ENCODE peak calls at places on chromosomes 1 and 21, in seven cellular contexts. One of them, this sample, is unnamed.

GRCh38 chr21:14486869-14487268 is 59.2 kb downstream of the SAMSN1 start:
- DNase-seq in tibial nerve: no peak
- DNase-seq in vagina: no peak
- DNase-seq in gastrocnemius medialis: no peak
- DNase-seq in testis: no peak
- DNase-seq in body of pancreas: no peak
- DNase-seq in upper lobe of left lung: no peak
- DNase-seq in this sample: no peak

GRCh38 chr1:65958561-65959350 is 166.1 kb downstream of the PDE4B start:
- DNase-seq in tibial nerve: no peak
- DNase-seq in vagina: no peak
- DNase-seq in gastrocnemius medialis: no peak
- DNase-seq in testis: no peak
- DNase-seq in body of pancreas: no peak
- DNase-seq in upper lobe of left lung: peak; percentile 89
- DNase-seq in this sample: no peak

GRCh38 chr1:214349008-214349407 is 68.0 kb downstream of the SMYD2 start:
- DNase-seq in tibial nerve: no peak
- DNase-seq in vagina: no peak
- DNase-seq in gastrocnemius medialis: no peak
- DNase-seq in testis: no peak
- DNase-seq in body of pancreas: no peak
- DNase-seq in upper lobe of left lung: no peak
- DNase-seq in this sample: no peak

GRCh38 chr1:45221716-45222115 is 15.3 kb upstream of the ZSWIM5 start:
- DNase-seq in tibial nerve: no peak
- DNase-seq in vagina: no peak
- DNase-seq in gastrocnemius medialis: no peak
- DNase-seq in testis: no peak
- DNase-seq in body of pancreas: no peak
- DNase-seq in upper lobe of left lung: no peak
- DNase-seq in this sample: no peak

GRCh38 chr1:151562661-151563060 is 22.6 kb downstream of the TUFT1 start:
- DNase-seq in tibial nerve: no peak
- DNase-seq in vagina: no peak
- DNase-seq in gastrocnemius medialis: no peak
- DNase-seq in testis: no peak
- DNase-seq in body of pancreas: no peak
- DNase-seq in upper lobe of left lung: no peak
- DNase-seq in this sample: no peak

GRCh38 chr1:151131832-151132675 is 14.4 kb downstream of the SEMA6C start:
- DNase-seq in tibial nerve: no peak
- DNase-seq in vagina: no peak
- DNase-seq in gastrocnemius medialis: peak; percentile 13
- DNase-seq in testis: peak; percentile 71
- DNase-seq in body of pancreas: no peak
- DNase-seq in upper lobe of left lung: peak; percentile 84
- DNase-seq in this sample: no peak

GRCh38 chr1:24724345-24725208 is 20.7 kb upstream of the CLIC4 start:
- DNase-seq in tibial nerve: no peak
- DNase-seq in vagina: no peak
- DNase-seq in gastrocnemius medialis: no peak
- DNase-seq in testis: peak; percentile 72
- DNase-seq in body of pancreas: no peak
- DNase-seq in upper lobe of left lung: no peak
- DNase-seq in this sample: no peak

GRCh38 chr21:28617300-28617699 is 375.4 kb downstream of the LTN1 start:
- DNase-seq in tibial nerve: no peak
- DNase-seq in vagina: no peak
- DNase-seq in gastrocnemius medialis: no peak
- DNase-seq in testis: no peak
- DNase-seq in body of pancreas: no peak
- DNase-seq in upper lobe of left lung: no peak
- DNase-seq in this sample: no peak

GRCh38 chr1:54227091-54227602 is 27.2 kb downstream of the MRPL37 start:
- DNase-seq in tibial nerve: no peak
- DNase-seq in vagina: no peak
- DNase-seq in gastrocnemius medialis: peak; percentile 50
- DNase-seq in testis: peak; percentile 56
- DNase-seq in body of pancreas: peak; percentile 80
- DNase-seq in upper lobe of left lung: no peak
- DNase-seq in this sample: no peak

GRCh38 chr1:197692965-197693364 is 82.3 kb downstream of the DENND1B start:
- DNase-seq in tibial nerve: no peak
- DNase-seq in vagina: no peak
- DNase-seq in gastrocnemius medialis: no peak
- DNase-seq in testis: no peak
- DNase-seq in body of pancreas: no peak
- DNase-seq in upper lobe of left lung: no peak
- DNase-seq in this sample: no peak
- TF ChIP-seq CTCF in tibial nerve: no peak
- TF ChIP-seq CTCF in vagina: no peak
- TF ChIP-seq CTCF in gastrocnemius medialis: no peak
- TF ChIP-seq CTCF in testis: no peak
- TF ChIP-seq CTCF in body of pancreas: peak; percentile 24
- TF ChIP-seq CTCF in upper lobe of left lung: no peak
- TF ChIP-seq CTCF in this sample: no peak

DNA sequence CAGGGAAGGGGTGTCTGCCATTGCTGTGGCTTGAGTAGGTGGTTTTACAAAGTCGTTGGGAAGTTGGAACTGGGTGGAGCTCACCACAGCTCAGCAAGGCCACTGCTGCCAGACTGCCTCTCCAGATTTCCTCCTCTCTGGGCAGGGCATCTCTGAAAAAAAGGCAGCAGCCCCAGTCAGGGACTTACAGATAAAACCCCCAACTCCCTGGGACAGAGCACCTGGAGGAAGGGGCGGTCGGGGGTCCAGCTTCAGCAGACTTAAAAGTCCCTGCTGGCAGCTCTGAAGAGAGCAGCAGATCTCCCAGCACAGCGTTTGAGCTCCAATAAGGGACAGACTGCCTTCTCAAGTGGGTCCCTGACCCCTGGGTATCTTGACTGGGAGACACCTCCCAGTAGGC is 124.2 kb downstream of the LHX8 start:
- DNase-seq in tibial nerve: no peak
- DNase-seq in vagina: no peak
- DNase-seq in gastrocnemius medialis: no peak
- DNase-seq in testis: no peak
- DNase-seq in body of pancreas: no peak
- DNase-seq in upper lobe of left lung: no peak
- DNase-seq in this sample: no peak
- TF ChIP-seq POLR2A in tibial nerve: no peak
- TF ChIP-seq POLR2A in vagina: no peak
- TF ChIP-seq POLR2A in gastrocnemius medialis: no peak
- TF ChIP-seq POLR2A in testis: no peak
- TF ChIP-seq POLR2A in body of pancreas: no peak
- TF ChIP-seq POLR2A in upper lobe of left lung: no peak
- TF ChIP-seq POLR2A in this sample: no peak

GRCh38 chr1:51621161-51621560 is 4.3 kb downstream of the OSBPL9 start:
- DNase-seq in tibial nerve: no peak
- DNase-seq in vagina: no peak
- DNase-seq in gastrocnemius medialis: no peak
- DNase-seq in testis: no peak
- DNase-seq in body of pancreas: no peak
- DNase-seq in upper lobe of left lung: no peak
- DNase-seq in this sample: no peak

GRCh38 chr1:51618715-51619114 is 1.8 kb downstream of the OSBPL9 start:
- DNase-seq in tibial nerve: no peak
- DNase-seq in vagina: no peak
- DNase-seq in gastrocnemius medialis: no peak
- DNase-seq in testis: no peak
- DNase-seq in body of pancreas: no peak
- DNase-seq in upper lobe of left lung: no peak
- DNase-seq in this sample: no peak

GRCh38 chr1:51621841-51622454 is 5.1 kb downstream of the OSBPL9 start:
- DNase-seq in tibial nerve: no peak
- DNase-seq in vagina: no peak
- DNase-seq in gastrocnemius medialis: no peak
- DNase-seq in testis: no peak
- DNase-seq in body of pancreas: no peak
- DNase-seq in upper lobe of left lung: no peak
- DNase-seq in this sample: no peak

GRCh38 chr1:51622455-51622913 is 5.6 kb downstream of the OSBPL9 start:
- DNase-seq in tibial nerve: no peak
- DNase-seq in vagina: no peak
- DNase-seq in gastrocnemius medialis: peak; percentile 94
- DNase-seq in testis: peak; percentile 46
- DNase-seq in body of pancreas: peak; percentile 19
- DNase-seq in upper lobe of left lung: no peak
- DNase-seq in this sample: no peak

GRCh38 chr1:51620470-51620869 is 3.6 kb downstream of the OSBPL9 start:
- DNase-seq in tibial nerve: no peak
- DNase-seq in vagina: no peak
- DNase-seq in gastrocnemius medialis: no peak
- DNase-seq in testis: no peak
- DNase-seq in body of pancreas: no peak
- DNase-seq in upper lobe of left lung: no peak
- DNase-seq in this sample: no peak
- TF ChIP-seq CTCF in tibial nerve: no peak
- TF ChIP-seq CTCF in vagina: no peak
- TF ChIP-seq CTCF in gastrocnemius medialis: no peak
- TF ChIP-seq CTCF in testis: no peak
- TF ChIP-seq CTCF in body of pancreas: no peak
- TF ChIP-seq CTCF in upper lobe of left lung: no peak
- TF ChIP-seq CTCF in this sample: no peak

GRCh38 chr1:200909757-200910239 is 15.1 kb downstream of the INAVA start:
- DNase-seq in tibial nerve: no peak
- DNase-seq in vagina: no peak
- DNase-seq in gastrocnemius medialis: no peak
- DNase-seq in testis: no peak
- DNase-seq in body of pancreas: no peak
- DNase-seq in upper lobe of left lung: no peak
- DNase-seq in this sample: no peak
- TF ChIP-seq POLR2A in tibial nerve: no peak
- TF ChIP-seq POLR2A in vagina: no peak
- TF ChIP-seq POLR2A in gastrocnemius medialis: no peak
- TF ChIP-seq POLR2A in testis: no peak
- TF ChIP-seq POLR2A in body of pancreas: no peak
- TF ChIP-seq POLR2A in upper lobe of left lung: no peak
- TF ChIP-seq POLR2A in this sample: no peak

DNA sequence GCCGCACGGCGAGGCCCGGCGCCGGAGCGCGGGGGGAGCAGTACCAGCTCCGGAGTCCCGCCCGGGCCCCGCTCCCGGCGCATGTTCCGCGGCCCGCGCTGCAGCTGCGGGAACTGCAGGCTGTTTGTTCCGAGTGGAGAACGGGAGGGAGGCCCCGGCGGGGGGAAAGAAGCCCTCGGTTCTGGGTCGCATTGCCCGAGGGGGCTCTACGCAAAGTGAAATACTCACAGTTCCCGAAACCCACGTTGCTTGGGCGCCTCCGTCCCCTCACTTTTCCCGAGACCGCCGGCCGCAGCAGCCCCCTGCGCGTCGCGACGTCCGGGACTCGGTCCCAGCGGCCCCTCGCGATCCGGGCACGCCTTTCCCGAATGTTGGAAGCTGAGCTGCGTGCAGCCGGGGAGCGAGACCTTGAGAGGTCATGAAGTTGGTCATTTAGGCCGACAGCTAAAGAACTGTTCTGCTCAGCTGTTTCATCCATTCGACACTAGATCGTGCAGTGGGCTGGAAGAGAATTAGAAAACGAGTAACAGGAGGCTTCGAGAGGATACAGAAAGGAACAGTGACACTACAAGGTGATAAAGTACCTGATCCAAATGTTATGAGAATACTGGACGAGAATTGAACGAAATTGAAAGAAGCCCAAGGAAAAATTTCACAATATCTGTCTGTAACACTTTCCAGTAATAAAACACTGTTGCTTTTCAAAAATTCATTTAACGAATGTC is 596 bp upstream of the LIN9 start:
- DNase-seq in tibial nerve: no peak
- DNase-seq in vagina: no peak
- DNase-seq in gastrocnemius medialis: peak; percentile 17
- DNase-seq in testis: peak; percentile 55
- DNase-seq in body of pancreas: no peak
- DNase-seq in upper lobe of left lung: no peak
- DNase-seq in this sample: no peak
- TF ChIP-seq CTCF in tibial nerve: peak; percentile 63
- TF ChIP-seq CTCF in vagina: no peak
- TF ChIP-seq CTCF in gastrocnemius medialis: peak; percentile 38
- TF ChIP-seq CTCF in testis: no peak
- TF ChIP-seq CTCF in body of pancreas: peak; percentile 28
- TF ChIP-seq CTCF in upper lobe of left lung: peak; percentile 29
- TF ChIP-seq CTCF in this sample: no peak

GRCh38 chr21:26964379-26964778 is 2.5 kb downstream of the ADAMTS5 start:
- DNase-seq in tibial nerve: peak; percentile 15
- DNase-seq in vagina: no peak
- DNase-seq in gastrocnemius medialis: peak; percentile 74
- DNase-seq in testis: peak; percentile 66
- DNase-seq in body of pancreas: no peak
- DNase-seq in upper lobe of left lung: peak; percentile 22
- DNase-seq in this sample: peak; percentile 94
- TF ChIP-seq POLR2A in tibial nerve: no peak
- TF ChIP-seq POLR2A in vagina: no peak
- TF ChIP-seq POLR2A in gastrocnemius medialis: peak; percentile 38
- TF ChIP-seq POLR2A in testis: no peak
- TF ChIP-seq POLR2A in body of pancreas: no peak
- TF ChIP-seq POLR2A in upper lobe of left lung: no peak
- TF ChIP-seq POLR2A in this sample: peak; percentile 36

GRCh38 chr1:9842781-9843575 is 19.2 kb upstream of the CLSTN1 start:
- DNase-seq in tibial nerve: no peak
- DNase-seq in vagina: no peak
- DNase-seq in gastrocnemius medialis: peak; percentile 5
- DNase-seq in testis: no peak
- DNase-seq in body of pancreas: peak; percentile 41
- DNase-seq in upper lobe of left lung: peak; percentile 60
- DNase-seq in this sample: peak; percentile 82
- TF ChIP-seq CTCF in tibial nerve: no peak
- TF ChIP-seq CTCF in vagina: no peak
- TF ChIP-seq CTCF in gastrocnemius medialis: no peak
- TF ChIP-seq CTCF in testis: no peak
- TF ChIP-seq CTCF in body of pancreas: peak; percentile 5
- TF ChIP-seq CTCF in upper lobe of left lung: no peak
- TF ChIP-seq CTCF in this sample: no peak

GRCh38 chr21:44873356-44874239 is at the start of gene PTTG1IP:
- DNase-seq in tibial nerve: peak; percentile 98
- DNase-seq in vagina: no peak
- DNase-seq in gastrocnemius medialis: peak; percentile 99
- DNase-seq in testis: peak; percentile 97
- DNase-seq in body of pancreas: peak; percentile 99
- DNase-seq in upper lobe of left lung: peak; percentile 100
- DNase-seq in this sample: peak; percentile 97
- TF ChIP-seq POLR2A in tibial nerve: peak; percentile 53
- TF ChIP-seq POLR2A in vagina: peak; percentile 59
- TF ChIP-seq POLR2A in gastrocnemius medialis: peak; percentile 96
- TF ChIP-seq POLR2A in testis: peak; percentile 52
- TF ChIP-seq POLR2A in body of pancreas: peak; percentile 74
- TF ChIP-seq POLR2A in upper lobe of left lung: peak; percentile 56
- TF ChIP-seq POLR2A in this sample: peak; percentile 59